ENCODE peak calls at places on chromosomes 2 and 18, in four cellular contexts. P is HCT116, X is K562, W is HepG2. T is an unnamed sample.

GRCh38 chr2:224039770-224040088 is 643 bp upstream of the SERPINE2 start:
- DNase-seq in W (no peak), P (no peak), X (no peak), T (no peak)

GRCh38 chr18:76578571-76579300 is 83.7 kb upstream of the ZNF516 start:
- DNase-seq in P (no peak), W (no peak), X (no peak), T (no peak)

GRCh38 chr2:237603718-237604362 is 13.3 kb upstream of the RAB17 start:
- DNase-seq in X (no peak), W (peak; percentile 40), P (no peak), T (no peak)

GRCh38 chr2:174125151-174125550 is 123.2 kb downstream of the OLA1 start:
- DNase-seq in P (no peak), W (no peak), X (no peak), T (no peak)

GRCh38 chr2:105755895-105756294 is 11.2 kb downstream of the NCK2 start:
- DNase-seq in X (no peak), P (no peak), W (no peak), T (no peak)

GRCh38 chr2:235170016-235170415 is 218.2 kb downstream of the SH3BP4 start:
- DNase-seq in P (no peak), X (no peak), W (no peak), T (no peak)

GRCh38 chr2:203898697-203899096 is 31.1 kb downstream of the CTLA4 start:
- DNase-seq in W (no peak), X (no peak), P (no peak), T (no peak)

GRCh38 chr18:35158728-35159443 is 81.9 kb upstream of the ZNF397 start:
- DNase-seq in W (no peak), P (no peak), X (no peak), T (no peak)

GRCh38 chr2:202848813-202849212 is 22.8 kb downstream of the ICA1L start:
- DNase-seq in P (no peak), W (no peak), X (no peak), T (no peak)

GRCh38 chr2:215808996-215809395 is 204.4 kb downstream of the MREG start:
- DNase-seq in P (no peak), X (no peak), W (no peak), T (no peak)

GRCh38 chr2:239152916-239153305 is 247.9 kb downstream of the HDAC4 start:
- DNase-seq in X (no peak), W (no peak), P (no peak), T (no peak)

GRCh38 chr2:217952409-217952808 is 50.4 kb downstream of the TNS1 start:
- DNase-seq in P (no peak), W (no peak), X (no peak), T (no peak)

GRCh38 chr2:182824759-182825143 is 41.7 kb downstream of the FRZB start:
- DNase-seq in X (no peak), P (no peak), W (no peak), T (no peak)

GRCh38 chr18:62523255-62523588 is 397 bp downstream of the ZCCHC2 start:
- DNase-seq in W (no peak), P (no peak), X (no peak), T (no peak)

GRCh38 chr2:96927420-96928171 is 57.7 kb upstream of the SEMA4C start:
- DNase-seq in W (no peak), X (no peak), P (no peak), T (peak; percentile 49)

GRCh38 chr2:48713647-48714046 is 41.9 kb downstream of the LHCGR start:
- DNase-seq in X (no peak), P (no peak), W (no peak), T (no peak)

GRCh38 chr18:49021076-49021432 is 70.3 kb upstream of the SMAD7 start:
- DNase-seq in P (no peak), W (no peak), X (no peak), T (no peak)

GRCh38 chr18:61569176-61569892 is 236.1 kb downstream of the CDH20 start:
- DNase-seq in P (no peak), X (no peak), W (no peak), T (no peak)

GRCh38 chr2:11051280-11051679 is 104.0 kb upstream of the SLC66A3 start:
- DNase-seq in W (no peak), P (no peak), X (no peak), T (no peak)

GRCh38 chr2:85312404-85312803 is 15.4 kb downstream of the TGOLN2 start:
- DNase-seq in P (no peak), W (no peak), X (no peak), T (no peak)

GRCh38 chr2:240960309-240960962 is 38.0 kb upstream of the SNED1 start:
- DNase-seq in X (no peak), W (peak; percentile 97), P (no peak), T (no peak)

GRCh38 chr2:120044336-120044735 is 31.5 kb downstream of the EPB41L5 start:
- DNase-seq in W (no peak), X (no peak), P (no peak), T (no peak)

GRCh38 chr18:23135679-23136325 is 517 bp downstream of the CABLES1 start:
- DNase-seq in W (no peak), X (no peak), P (no peak), T (no peak)

GRCh38 chr2:49110571-49111315 is 43.6 kb downstream of the FSHR start:
- DNase-seq in W (no peak), P (no peak), X (no peak), T (no peak)

GRCh38 chr2:163121483-163121882 is 282.9 kb upstream of the KCNH7 start:
- DNase-seq in W (no peak), X (no peak), P (no peak), T (no peak)

GRCh38 chr2:120704696-120705095 is 31.0 kb upstream of the GLI2 start:
- DNase-seq in P (no peak), X (no peak), W (no peak), T (no peak)

GRCh38 chr2:159119652-159120257 is 151.3 kb downstream of the TANC1 start:
- DNase-seq in P (no peak), W (no peak), X (no peak), T (no peak)

GRCh38 chr2:128472789-128473174 is 154.1 kb upstream of the HS6ST1 start:
- DNase-seq in X (no peak), P (no peak), W (no peak), T (no peak)

GRCh38 chr2:83016343-83017110 is 1442.6 kb downstream of the SUCLG1 start:
- DNase-seq in X (no peak), P (no peak), W (no peak), T (no peak)

GRCh38 chr2:215863687-215864086 is 149.7 kb downstream of the MREG start:
- DNase-seq in W (no peak), P (no peak), X (no peak), T (no peak)

GRCh38 chr2:185510060-185510459 is 228.5 kb upstream of the FSIP2 start:
- DNase-seq in P (no peak), W (no peak), X (no peak), T (no peak)

GRCh38 chr2:124704056-124704644 is 679.1 kb downstream of the CNTNAP5 start:
- DNase-seq in W (no peak), X (no peak), P (no peak), T (no peak)

DNA sequence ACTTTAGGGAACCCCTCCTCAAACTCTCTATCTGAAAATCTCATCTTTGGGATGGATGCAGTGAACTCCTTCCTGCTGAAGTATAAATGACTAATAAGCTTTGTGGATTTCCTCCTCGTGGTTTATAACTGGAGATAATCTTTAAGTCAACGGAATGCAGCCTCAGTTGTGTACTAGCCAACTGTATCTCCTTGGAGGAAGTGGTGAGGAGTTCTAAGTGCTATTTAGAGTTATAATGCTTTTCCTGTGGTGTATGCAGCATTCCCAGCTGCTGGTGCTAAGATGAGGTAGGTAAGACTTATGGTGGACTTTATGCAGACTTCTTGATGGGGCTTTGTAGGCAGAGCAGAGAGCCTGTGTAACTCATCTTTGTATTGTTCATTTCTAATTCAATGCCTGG is 90.9 kb downstream of the LYPD6B start:
- DNase-seq in P (no peak), W (no peak), X (no peak), T (no peak)
- TF ChIP-seq JUND in P (no peak), W (no peak), X (no peak), T (no peak)

DNA sequence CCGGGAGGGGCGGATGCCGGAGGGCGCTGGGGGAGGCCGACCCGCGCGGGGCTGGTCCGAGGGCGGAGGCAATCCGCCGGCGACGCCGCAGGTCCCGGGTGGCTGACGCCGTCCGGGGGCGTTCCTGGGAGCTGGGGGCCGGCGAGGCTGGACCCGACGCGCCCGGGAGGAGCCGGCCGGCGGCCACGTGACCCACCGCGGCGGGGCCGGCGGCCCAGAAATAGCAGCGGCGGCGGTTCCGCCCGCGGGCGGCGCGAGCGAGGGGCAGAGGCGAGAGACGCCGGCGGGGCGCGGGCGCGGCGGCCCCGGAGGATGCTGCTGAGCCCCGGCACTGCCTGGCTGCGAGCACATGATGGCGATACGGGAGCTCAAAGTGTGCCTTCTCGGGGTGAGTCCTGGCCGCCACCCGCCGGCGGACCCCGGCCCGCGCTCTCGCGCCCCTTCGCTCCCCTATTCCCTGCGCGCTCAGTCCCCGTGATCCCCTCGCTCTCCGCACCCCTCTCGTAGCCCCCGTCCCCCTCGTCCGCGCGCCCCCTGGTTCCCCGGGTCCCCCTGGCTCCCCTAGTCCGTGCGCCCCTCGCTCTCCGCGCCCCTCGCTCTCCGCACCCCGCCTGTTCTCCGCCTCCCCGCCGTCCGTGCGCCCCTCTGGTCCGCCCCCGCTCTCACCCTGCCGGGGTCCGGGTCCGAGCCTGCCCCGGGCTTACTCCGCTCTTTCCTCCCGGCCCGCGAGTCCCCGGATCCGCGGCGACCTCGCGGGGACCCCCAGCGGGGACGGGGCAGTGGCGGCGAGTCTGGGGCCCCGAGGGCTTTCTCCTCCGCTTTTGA is at the start of gene RAB31:
- DNase-seq in P (no peak), W (no peak), X (peak; percentile 91), T (peak; percentile 49)
- TF ChIP-seq JUND in P (no peak), W (no peak), X (no peak), T (no peak)

GRCh38 chr2:222912117-222912516 is 51.3 kb downstream of the ACSL3 start:
- DNase-seq in X (no peak), W (no peak), P (no peak), T (no peak)
- TF ChIP-seq JUND in X (no peak), W (no peak), P (no peak), T (no peak)

GRCh38 chr2:201116115-201116958 is at the start of gene CFLAR:
- DNase-seq in X (peak; percentile 73), W (peak; percentile 94), P (peak; percentile 34), T (no peak)
- TF ChIP-seq JUND in X (no peak), W (peak; percentile 71), P (no peak), T (no peak)

DNA sequence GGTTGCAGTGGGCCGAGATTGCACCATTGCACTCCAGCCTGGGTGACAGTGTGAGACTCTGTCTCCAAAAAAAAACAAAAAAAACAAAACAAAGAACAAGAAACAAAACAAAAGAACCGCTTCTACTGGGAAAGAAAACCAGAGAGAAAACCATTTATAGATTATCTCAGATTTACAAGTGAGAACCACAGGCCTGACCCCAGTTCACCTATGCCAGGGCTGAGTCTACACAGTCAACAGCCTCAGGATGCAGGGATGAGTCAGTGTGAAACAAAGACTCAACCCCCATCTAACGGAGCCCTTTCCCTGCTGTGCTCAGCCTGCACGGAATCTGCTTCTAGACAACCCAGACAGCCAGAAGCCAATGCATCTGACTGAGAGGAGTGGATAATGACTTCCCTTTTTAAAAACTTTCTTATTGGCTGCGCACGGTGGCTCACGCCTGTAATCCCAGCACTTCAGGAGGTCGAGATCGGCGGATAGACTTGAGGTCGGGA is 25.5 kb upstream of the YWHAQ start:
- DNase-seq in P (no peak), X (peak; percentile 52), W (peak; percentile 53), T (no peak)
- TF ChIP-seq JUND in P (no peak), X (peak; percentile 66), W (no peak), T (no peak)